ENCODE peak calls at places on chromosomes 6 and 20, in five cellular contexts. F, B, J, A and R are unnamed samples.
A peak's percentile ranks its signal among the peaks of the same experiment; 100 is the strongest.

GRCh38 chr20:59177266-59178250 is 13.9 kb downstream of the ZNF831 start:
- DNase-seq in B (no peak), J (no peak), F (no peak), A (no peak), R (no peak)

GRCh38 chr20:47784599-47785320 is 521 bp downstream of the SULF2 start:
- DNase-seq in F (no peak), J (peak; percentile 53), A (peak; percentile 52), B (no peak), R (no peak)

GRCh38 chr6:41940759-41941279 is 789 bp downstream of the CCND3 start:
- DNase-seq in B (peak; percentile 23), A (peak; percentile 61), J (peak; percentile 39), F (peak; percentile 47), R (no peak)

GRCh38 chr6:107532707-107533106 is 42.8 kb downstream of the SOBP start:
- DNase-seq in B (no peak), J (no peak), A (no peak), F (no peak), R (no peak)

GRCh38 chr6:31738048-31738979 is 1.5 kb upstream of the MSH5 start:
- DNase-seq in J (peak; percentile 79), B (peak; percentile 78), F (peak; percentile 85), A (peak; percentile 79), R (peak; percentile 83)

GRCh38 chr6:100554228-100554627 is 89.5 kb upstream of the SIM1 start:
- DNase-seq in B (no peak), J (no peak), F (no peak), A (no peak), R (peak; percentile 8)

GRCh38 chr6:157946865-157947532 is 34.7 kb upstream of the SYNJ2 start:
- DNase-seq in J (peak; percentile 3), B (no peak), A (no peak), F (peak; percentile 18), R (no peak)

GRCh38 chr6:104606361-104606760 is 253.4 kb downstream of the HACE1 start:
- DNase-seq in A (no peak), B (no peak), F (no peak), J (no peak), R (no peak)

GRCh38 chr6:62150048-62150663 is 135.9 kb downstream of the KHDRBS2 start:
- DNase-seq in A (no peak), J (peak; percentile 58), F (peak; percentile 2), B (peak; percentile 25), R (peak; percentile 10)

GRCh38 chr6:45494734-45495133 is 117.0 kb upstream of the SUPT3H start:
- DNase-seq in B (no peak), A (no peak), J (no peak), F (no peak), R (no peak)

GRCh38 chr6:129801909-129802308 is 59.2 kb downstream of the TMEM244 start:
- DNase-seq in J (no peak), A (no peak), F (no peak), B (no peak), R (no peak)

GRCh38 chr20:50858525-50858924 is 63.7 kb downstream of the BCAS4 start:
- DNase-seq in F (no peak), B (no peak), A (no peak), J (no peak), R (no peak)